ENCODE peak calls at places on chromosomes 13 and 19, in seven cellular contexts. O is GM23338; B is AML-193; Y is pancreas; A is NB4; D is smooth muscle cell of the brain vasculature; R is CD4-positive, CD25-positive, alpha-beta regulatory T cell. E is an unnamed sample.
A peak's percentile ranks its signal among the peaks of the same experiment; 100 is the strongest.

GRCh38 chr13:46575843-46576242 is 22.9 kb downstream of the LRCH1 start:
- DNase-seq in O (no peak), B (no peak), Y (no peak), A (no peak), D (no peak), R (no peak), E (no peak)

GRCh38 chr19:28485300-28485699 is 727.7 kb downstream of the UQCRFS1 start:
- DNase-seq in O (no peak), B (no peak), Y (no peak), A (no peak), D (no peak), R (no peak), E (no peak)

GRCh38 chr19:35166100-35167063 is 11.8 kb downstream of the FXYD5 start:
- DNase-seq in O (no peak), B (no peak), Y (no peak), A (no peak), D (no peak), R (no peak), E (no peak)

GRCh38 chr13:89490661-89491060 is 1819.5 kb downstream of the SLITRK5 start:
- DNase-seq in O (no peak), B (no peak), Y (no peak), A (no peak), D (no peak), R (no peak), E (no peak)

GRCh38 chr19:36331353-36332228 is 47.4 kb downstream of the ZFP14 start:
- DNase-seq in O (peak; percentile 99), B (no peak), Y (peak; percentile 76), A (no peak), D (peak; percentile 72), R (peak; percentile 28), E (peak; percentile 96)

GRCh38 chr13:112804374-112804773 is 114.5 kb downstream of the ATP11A start:
- DNase-seq in O (no peak), B (no peak), Y (no peak), A (no peak), D (no peak), R (no peak), E (no peak)

GRCh38 chr13:73168993-73169401 is 110.2 kb downstream of the KLF5 start:
- DNase-seq in O (no peak), B (no peak), Y (no peak), A (no peak), D (no peak), R (no peak), E (no peak)

GRCh38 chr19:48933382-48933932 is at the start of gene DHDH:
- DNase-seq in O (peak; percentile 100), B (peak; percentile 5), Y (peak; percentile 83), A (peak; percentile 67), D (no peak), R (peak; percentile 85), E (peak; percentile 98)

GRCh38 chr19:43439183-43440063 is 24.7 kb downstream of the TEX101 start:
- DNase-seq in O (no peak), B (no peak), Y (no peak), A (peak; percentile 29), D (no peak), R (peak; percentile 46), E (no peak)

E was measured in WTC11.